ENCODE peak calls at places on chromosomes 12 and 14, in five cellular contexts. A is LoVo; V is epithelial cell of esophagus; J is GM06990; B is stimulated activated CD4-positive, alpha-beta T cell treated with anti-CD3 and anti-CD28 coated beads, TNF-alpha, amount 100 ng/mL, for 4 hours. F is an unnamed sample.

GRCh38 chr12:111056618-111057521 is 136.5 kb upstream of the MYL2 start:
- DNase-seq in B (peak), V (peak), A (no peak), J (peak), F (no peak)

GRCh38 chr12:11545438-11546330 is 103.8 kb upstream of the ETV6 start:
- DNase-seq in B (no peak), V (no peak), A (no peak), J (peak), F (no peak)

GRCh38 chr14:40445020-40445419 is 1012.8 kb upstream of the FBXO33 start:
- DNase-seq in J (no peak), A (no peak), B (no peak), V (no peak), F (no peak)

GRCh38 chr14:96501383-96501745 is 818 bp upstream of the PAPOLA start:
- DNase-seq in B (no peak), V (no peak), A (no peak), J (no peak), F (no peak)

GRCh38 chr14:64720190-64720589 is 16.0 kb downstream of the PLEKHG3 start:
- DNase-seq in J (no peak), B (no peak), A (peak), V (peak), F (no peak)

GRCh38 chr14:96920023-96920422 is 122.8 kb downstream of the VRK1 start:
- DNase-seq in V (no peak), J (no peak), B (no peak), A (no peak), F (no peak)

GRCh38 chr12:118763239-118763638 is 218.1 kb upstream of the SRRM4 start:
- DNase-seq in J (no peak), V (no peak), A (no peak), B (no peak), F (peak)

GRCh38 chr14:64971890-64972785 is at the start of gene RAB15:
- DNase-seq in B (peak), V (peak), A (no peak), J (peak), F (peak)

GRCh38 chr14:69877492-69877891 is 1.7 kb upstream of the SMOC1 start:
- DNase-seq in J (no peak), A (no peak), V (peak), B (no peak), F (peak)

GRCh38 chr14:57884175-57884574 is 18.3 kb upstream of the SLC35F4 start:
- DNase-seq in J (no peak), B (no peak), A (no peak), V (no peak), F (no peak)

GRCh38 chr14:93183596-93184317 is 940 bp downstream of the MOAP1 start:
- DNase-seq in V (no peak), B (no peak), J (no peak), A (no peak), F (no peak)

GRCh38 chr12:96247567-96247962 is 53.4 kb downstream of the ELK3 start:
- DNase-seq in J (no peak), B (no peak), A (no peak), V (peak), F (no peak)

GRCh38 chr12:24854908-24855307 is 94.0 kb downstream of the BCAT1 start:
- DNase-seq in V (no peak), J (no peak), A (no peak), B (no peak), F (no peak)

GRCh38 chr14:100582496-100583165 is 4.6 kb downstream of the BEGAIN start:
- DNase-seq in B (no peak), V (no peak), A (no peak), J (no peak), F (no peak)

GRCh38 chr12:19002192-19002591 is 127.3 kb upstream of the PLEKHA5 start:
- DNase-seq in V (peak), B (no peak), J (no peak), A (no peak), F (no peak)

GRCh38 chr14:74190910-74191575 is 48.2 kb upstream of the VSX2 start:
- DNase-seq in J (no peak), V (no peak), B (no peak), A (no peak), F (peak)

GRCh38 chr12:76101739-76102385 is 17.4 kb upstream of the NAP1L1 start:
- DNase-seq in A (no peak), B (no peak), V (no peak), J (no peak), F (no peak)

GRCh38 chr12:72368298-72368697 is 96.1 kb downstream of the TRHDE start:
- DNase-seq in A (no peak), V (no peak), B (no peak), J (no peak), F (no peak)

GRCh38 chr12:105076098-105076497 is 8.2 kb downstream of the ALDH1L2 start:
- DNase-seq in A (no peak), V (peak), J (no peak), B (no peak), F (no peak)

GRCh38 chr12:33536431-33536830 is 96.8 kb upstream of the SYT10 start:
- DNase-seq in A (no peak), V (no peak), J (no peak), B (no peak), F (no peak)

GRCh38 chr14:74425525-74426201 is 347 bp downstream of the SYNDIG1L start:
- DNase-seq in J (no peak), V (peak), A (peak), B (peak), F (peak)

GRCh38 chr14:66038214-66038977 is 447.8 kb upstream of the CCDC196 start:
- DNase-seq in B (no peak), V (peak), J (no peak), A (no peak), F (no peak)

GRCh38 chr12:98736352-98737326 is 91.5 kb downstream of the APAF1 start:
- DNase-seq in V (no peak), J (no peak), B (no peak), A (no peak), F (no peak)

GRCh38 chr14:66596241-66596985 is 88.5 kb downstream of the GPHN start:
- DNase-seq in A (no peak), V (no peak), J (no peak), B (no peak), F (no peak)

GRCh38 chr14:35369701-35370191 is 34.8 kb downstream of the NFKBIA start:
- DNase-seq in J (no peak), A (no peak), B (no peak), V (peak), F (no peak)

GRCh38 chr12:30969606-30970395 is 43.3 kb downstream of the TSPAN11 start:
- DNase-seq in J (no peak), V (no peak), B (no peak), A (no peak), F (no peak)

GRCh38 chr14:104937694-104938365 is 13.2 kb downstream of the PLD4 start:
- DNase-seq in B (no peak), J (no peak), V (no peak), A (no peak), F (no peak)